ENCODE peak calls at places on chromosomes 6 and 20, in nine cellular contexts. D is tibial nerve, H is uterus, Y is mucosa of descending colon, K is upper lobe of right lung, C is hepatocyte, T is cardiac muscle cell, V is adrenal gland, O is astrocyte of the spinal cord. W is an unnamed sample.

GRCh38 chr6:159788757-159789376 is 535 bp downstream of the TCP1 start:
- DNase-seq in C (peak), O (peak), V (peak), K (peak), Y (peak), H (peak), T (peak), D (no peak), W (peak)

GRCh38 chr6:92174398-92175073 is 1244.8 kb downstream of the EPHA7 start:
- DNase-seq in H (no peak), V (no peak), D (no peak), K (peak), C (no peak), T (no peak), Y (no peak), O (no peak), W (no peak)

GRCh38 chr6:85775883-85776282 is 133.2 kb upstream of the SYNCRIP start:
- DNase-seq in V (no peak), K (no peak), C (no peak), Y (no peak), H (no peak), D (no peak), O (no peak), T (no peak), W (no peak)

GRCh38 chr20:62202083-62202395 is 18.0 kb downstream of the HRH3 start:
- DNase-seq in K (no peak), Y (no peak), D (no peak), H (no peak), T (no peak), V (no peak), C (no peak), O (no peak), W (no peak)

GRCh38 chr20:50758469-50758868 is 27.1 kb downstream of the PARD6B start:
- DNase-seq in K (no peak), D (no peak), H (no peak), V (no peak), T (no peak), O (peak), C (no peak), Y (no peak), W (peak)

GRCh38 chr6:99979953-99980352 is 14.1 kb downstream of the MCHR2 start:
- DNase-seq in O (no peak), T (no peak), Y (no peak), D (no peak), C (no peak), V (no peak), K (no peak), H (no peak), W (no peak)

GRCh38 chr20:50214226-50215024 is 23.8 kb downstream of the CEBPB start:
- DNase-seq in O (no peak), T (no peak), K (no peak), D (no peak), C (no peak), V (no peak), H (no peak), Y (no peak), W (no peak)

GRCh38 chr6:88975369-88975768 is 12.0 kb upstream of the RNGTT start:
- DNase-seq in T (no peak), D (no peak), V (no peak), K (no peak), C (no peak), Y (no peak), O (no peak), H (no peak), W (no peak)

GRCh38 chr20:62002882-62003480 is 62.7 kb downstream of the TAF4 start:
- DNase-seq in K (no peak), T (no peak), H (no peak), D (no peak), V (no peak), O (no peak), Y (no peak), C (peak), W (no peak)

GRCh38 chr6:90026216-90026615 is 131.9 kb downstream of the GJA10 start:
- DNase-seq in H (no peak), C (no peak), V (no peak), K (no peak), O (no peak), T (no peak), D (no peak), Y (no peak), W (no peak)

GRCh38 chr20:1783245-1783644 is 112.0 kb upstream of the SIRPA start:
- DNase-seq in T (no peak), H (no peak), C (no peak), O (no peak), D (no peak), V (no peak), Y (no peak), K (no peak), W (no peak)
- TF ChIP-seq CTCF in T (no peak), H (no peak), C (no peak), O (no peak), D (no peak), V (no peak), Y (no peak), K (no peak), W (no peak)

GRCh38 chr6:10418361-10418861 is 3.5 kb upstream of the TFAP2A start:
- DNase-seq in T (no peak), O (no peak), H (no peak), C (no peak), K (no peak), Y (no peak), D (no peak), V (no peak), W (no peak)
- H3K4me3 ChIP-seq in T (no peak), O (no peak), H (no peak), C (no peak), K (no peak), Y (no peak), D (no peak), V (no peak), W (no peak)

GRCh38 chr6:12034831-12035230 is 22.7 kb downstream of the HIVEP1 start:
- DNase-seq in C (no peak), D (no peak), H (no peak), V (no peak), O (no peak), K (no peak), T (no peak), Y (no peak), W (peak)
- TF ChIP-seq CTCF in C (no peak), D (no peak), H (no peak), V (no peak), O (no peak), K (no peak), T (no peak), Y (no peak), W (peak)

GRCh38 chr20:45294003-45294368 is 12.7 kb upstream of the RBPJL start:
- DNase-seq in V (no peak), O (no peak), C (no peak), H (no peak), T (no peak), K (no peak), Y (no peak), D (no peak), W (no peak)

GRCh38 chr20:45293041-45294002 is 13.3 kb upstream of the RBPJL start:
- DNase-seq in T (peak), C (peak), Y (peak), H (peak), K (peak), D (peak), V (peak), O (peak), W (peak)

GRCh38 chr20:45292343-45292742 is 14.3 kb upstream of the RBPJL start:
- DNase-seq in C (no peak), O (no peak), Y (no peak), V (no peak), H (no peak), D (no peak), K (no peak), T (no peak), W (no peak)

GRCh38 chr20:45291526-45291925 is 15.1 kb upstream of the RBPJL start:
- DNase-seq in T (no peak), D (no peak), C (no peak), V (no peak), O (no peak), H (no peak), K (no peak), Y (no peak), W (no peak)

GRCh38 chr20:45294659-45295058 is 12.0 kb upstream of the RBPJL start:
- DNase-seq in H (no peak), V (no peak), D (no peak), K (no peak), C (no peak), T (no peak), Y (no peak), O (no peak), W (no peak)
- H3K4me3 ChIP-seq in H (no peak), V (no peak), D (no peak), K (no peak), C (no peak), T (no peak), Y (no peak), O (no peak), W (no peak)

GRCh38 chr6:150165020-150165702 is 22.3 kb downstream of the PPP1R14C start:
- DNase-seq in K (no peak), Y (no peak), H (peak), T (no peak), O (no peak), C (no peak), V (no peak), D (no peak), W (no peak)
- TF ChIP-seq CTCF in K (no peak), Y (no peak), H (no peak), T (no peak), O (no peak), C (no peak), V (no peak), D (no peak), W (no peak)

DNA sequence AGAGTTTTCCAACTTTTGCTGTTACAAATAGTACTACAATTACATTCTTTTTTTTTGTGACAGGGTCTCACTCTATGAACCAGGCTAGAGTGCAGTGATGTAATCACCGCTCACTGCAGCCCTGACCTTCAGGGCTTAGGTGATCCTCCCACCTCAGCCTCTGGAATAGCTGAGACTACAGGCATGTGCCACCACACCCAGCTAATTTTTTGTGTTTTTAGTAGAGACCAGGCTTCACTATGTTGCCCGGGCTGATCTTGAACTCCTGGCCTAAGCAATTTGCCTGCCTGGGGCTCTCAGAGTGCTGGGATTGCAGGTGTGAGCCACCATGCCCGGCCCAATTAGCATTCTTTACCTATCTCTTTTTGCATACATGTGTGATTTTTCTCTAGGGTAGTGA is 12.5 kb downstream of the ATRN start:
- DNase-seq in D (no peak), H (no peak), O (no peak), T (no peak), V (no peak), Y (no peak), K (no peak), C (no peak), W (no peak)
- H3K4me3 ChIP-seq in D (no peak), H (no peak), O (no peak), T (no peak), V (no peak), Y (no peak), K (no peak), C (no peak), W (no peak)

W was measured in AG10803.